ENCODE peak calls at places on chromosomes 12 and 14, in nine cellular contexts. W, D, G, B, L, Z, A, I and X are unnamed samples.
A peak's percentile ranks its signal among the peaks of the same experiment; 100 is the strongest.

GRCh38 chr12:79155703-79156102 is 291.1 kb downstream of the SYT1 start:
- DNase-seq in D (no peak), I (no peak), B (no peak), W (no peak), G (no peak), A (no peak), L (no peak), Z (no peak), X (no peak)

GRCh38 chr12:59820594-59821011 is 224.8 kb downstream of the SLC16A7 start:
- DNase-seq in W (no peak), D (no peak), L (no peak), G (no peak), A (no peak), Z (no peak), I (no peak), B (no peak), X (no peak)

GRCh38 chr14:105073720-105074600 is 8.7 kb upstream of the GPR132 start:
- DNase-seq in Z (no peak), A (no peak), D (no peak), G (no peak), W (no peak), I (no peak), B (no peak), L (no peak), X (no peak)

GRCh38 chr12:53955776-53956250 is 1.1 kb downstream of the HOXC12 start:
- DNase-seq in Z (no peak), B (no peak), D (no peak), L (no peak), A (no peak), W (no peak), I (no peak), G (no peak), X (no peak)

GRCh38 chr12:15899282-15899870 is 11.8 kb upstream of the DERA start:
- DNase-seq in B (no peak), A (peak; percentile 38), W (no peak), L (no peak), Z (no peak), G (peak; percentile 28), I (no peak), D (no peak), X (peak; percentile 46)

GRCh38 chr12:57240926-57241555 is 9.9 kb downstream of the STAC3 start:
- DNase-seq in I (no peak), A (peak; percentile 72), L (no peak), D (no peak), G (no peak), Z (no peak), W (no peak), B (no peak), X (peak; percentile 64)

GRCh38 chr12:47527816-47528215 is 178.0 kb downstream of the RPAP3 start:
- DNase-seq in B (no peak), G (no peak), A (no peak), W (no peak), I (no peak), L (no peak), D (no peak), Z (no peak), X (no peak)

GRCh38 chr14:34161351-34162169 is 210.7 kb upstream of the EGLN3 start:
- DNase-seq in G (no peak), B (no peak), D (no peak), Z (no peak), L (no peak), I (no peak), W (peak; percentile 37), A (no peak), X (no peak)